ENCODE peak calls at places on chromosomes 6 and 20, in nine cellular contexts. E, F, J, C, V, T, U, Q and A are unnamed samples.

GRCh38 chr6:128070406-128070805 is 169.5 kb upstream of the THEMIS start:
- DNase-seq in C (no peak), F (peak; percentile 57), V (no peak), J (no peak), E (no peak), Q (peak; percentile 26), U (no peak), T (no peak), A (no peak)

GRCh38 chr6:80959034-80959433 is 793.4 kb downstream of the TENT5A start:
- DNase-seq in V (no peak), T (no peak), J (no peak), C (no peak), E (no peak), Q (no peak), F (no peak), U (no peak), A (no peak)

GRCh38 chr6:89792881-89793280 is 26.7 kb downstream of the MDN1 start:
- DNase-seq in F (peak; percentile 34), U (no peak), C (peak; percentile 69), V (peak; percentile 40), E (no peak), T (peak; percentile 53), Q (no peak), J (peak; percentile 13), A (no peak)

GRCh38 chr6:107977283-107977682 is 19.3 kb upstream of the SEC63 start:
- DNase-seq in T (peak; percentile 42), J (no peak), Q (no peak), F (peak; percentile 56), C (peak; percentile 28), U (no peak), E (no peak), V (no peak), A (no peak)

GRCh38 chr20:60372282-60372681 is 414.1 kb downstream of the CDH26 start:
- DNase-seq in J (no peak), F (no peak), V (no peak), Q (no peak), C (no peak), E (no peak), U (no peak), T (no peak), A (no peak)

GRCh38 chr20:47502271-47502730 is 614 bp downstream of the NCOA3 start:
- DNase-seq in E (peak; percentile 25), V (no peak), F (peak; percentile 14), T (no peak), C (no peak), J (no peak), Q (no peak), U (no peak), A (peak; percentile 30)

GRCh38 chr6:166598441-166599138 is 12.1 kb upstream of the RAMACL start:
- DNase-seq in F (peak; percentile 89), Q (peak; percentile 92), E (no peak), U (no peak), C (no peak), T (no peak), J (no peak), V (peak; percentile 46), A (peak; percentile 90)

GRCh38 chr6:1619666-1620503 is 10.2 kb downstream of the FOXC1 start:
- DNase-seq in E (no peak), U (no peak), J (no peak), T (no peak), Q (no peak), V (no peak), C (no peak), F (no peak), A (no peak)

GRCh38 chr6:153705429-153705828 is 333.6 kb upstream of the OPRM1 start:
- DNase-seq in E (no peak), F (no peak), T (no peak), V (no peak), Q (no peak), J (no peak), C (no peak), U (no peak), A (no peak)

GRCh38 chr6:28587746-28588075 is 62.0 kb downstream of the GPX5 start:
- DNase-seq in U (no peak), E (no peak), T (no peak), Q (no peak), F (no peak), J (no peak), C (no peak), V (no peak), A (no peak)

GRCh38 chr20:16749573-16749972 is 1.4 kb downstream of the OTOR start:
- DNase-seq in C (no peak), E (no peak), V (no peak), Q (no peak), U (no peak), F (no peak), T (no peak), J (no peak), A (no peak)

GRCh38 chr6:16370943-16371342 is 132.6 kb downstream of the GMPR start:
- DNase-seq in J (no peak), T (no peak), C (no peak), V (no peak), Q (no peak), F (no peak), E (no peak), U (no peak), A (no peak)

GRCh38 chr20:31747640-31748039 is 8.6 kb downstream of the TPX2 start:
- DNase-seq in Q (no peak), C (no peak), F (no peak), V (peak; percentile 76), U (no peak), J (no peak), T (no peak), E (no peak), A (no peak)

GRCh38 chr6:25359191-25359861 is 80.2 kb downstream of the CARMIL1 start:
- DNase-seq in J (no peak), Q (peak; percentile 23), T (peak; percentile 7), U (no peak), V (peak; percentile 25), C (no peak), E (no peak), F (peak; percentile 35), A (peak; percentile 50)

GRCh38 chr6:105798057-105798456 is 288.1 kb upstream of the PRDM1 start:
- DNase-seq in Q (peak; percentile 67), V (peak; percentile 41), T (no peak), F (no peak), J (no peak), C (no peak), U (no peak), E (no peak), A (peak; percentile 29)

DNA sequence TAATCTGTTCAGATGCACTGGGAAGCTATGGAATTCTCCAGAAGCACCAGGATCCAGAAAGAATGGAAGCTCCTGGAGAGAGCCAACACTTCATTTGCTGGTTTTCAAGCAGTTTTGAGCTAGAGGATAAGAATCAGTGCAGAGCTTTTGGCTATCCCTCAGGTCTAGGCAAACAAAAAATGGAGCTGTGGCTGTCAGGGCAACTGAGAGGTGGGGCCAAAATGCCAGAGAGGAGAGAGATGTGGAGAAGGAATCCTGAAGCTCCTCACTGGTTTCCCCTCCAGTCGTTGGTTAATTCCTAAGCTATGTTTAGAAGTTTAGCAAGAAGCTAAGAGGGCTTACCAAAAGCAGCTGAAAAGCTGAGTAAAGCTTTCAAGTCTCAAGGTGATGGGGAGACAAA is 294.2 kb upstream of the JARID2 start:
- DNase-seq in C (no peak), T (no peak), Q (no peak), V (no peak), F (no peak), J (no peak), E (no peak), U (no peak), A (no peak)
- H3K4me3 ChIP-seq in C (no peak overlapping the region), T (no peak overlapping the region), Q (no peak overlapping the region), V (no peak overlapping the region), F (no peak overlapping the region), J (no peak overlapping the region), E (no peak overlapping the region), U (no peak overlapping the region), A (no peak overlapping the region)

GRCh38 chr6:131216277-131216676 is 81.0 kb downstream of the AKAP7 start:
- DNase-seq in T (no peak), C (no peak), E (no peak), Q (no peak), V (no peak), J (no peak), F (no peak), U (no peak), A (no peak)
- H3K4me3 ChIP-seq in T (no peak overlapping the region), C (no peak overlapping the region), E (no peak overlapping the region), Q (no peak overlapping the region), V (no peak overlapping the region), J (no peak overlapping the region), F (no peak overlapping the region), U (no peak overlapping the region), A (no peak overlapping the region)

GRCh38 chr6:133854633-133855598 is 34.0 kb upstream of the TCF21 start:
- DNase-seq in U (no peak), V (no peak), F (no peak), C (no peak), T (no peak), J (no peak), Q (no peak), E (no peak), A (no peak)

GRCh38 chr6:133855994-133856393 is 32.9 kb upstream of the TCF21 start:
- DNase-seq in Q (no peak), E (no peak), U (no peak), J (no peak), C (no peak), F (no peak), T (no peak), V (no peak), A (no peak)

GRCh38 chr6:133856911-133857310 is 32.0 kb upstream of the TCF21 start:
- DNase-seq in C (no peak), J (no peak), F (no peak), U (no peak), E (no peak), T (no peak), Q (no peak), V (no peak), A (no peak)

GRCh38 chr6:133855599-133855972 is 33.3 kb upstream of the TCF21 start:
- DNase-seq in E (no peak), U (no peak), J (no peak), F (peak; percentile 51), T (no peak), C (no peak), Q (no peak), V (no peak), A (no peak)

DNA sequence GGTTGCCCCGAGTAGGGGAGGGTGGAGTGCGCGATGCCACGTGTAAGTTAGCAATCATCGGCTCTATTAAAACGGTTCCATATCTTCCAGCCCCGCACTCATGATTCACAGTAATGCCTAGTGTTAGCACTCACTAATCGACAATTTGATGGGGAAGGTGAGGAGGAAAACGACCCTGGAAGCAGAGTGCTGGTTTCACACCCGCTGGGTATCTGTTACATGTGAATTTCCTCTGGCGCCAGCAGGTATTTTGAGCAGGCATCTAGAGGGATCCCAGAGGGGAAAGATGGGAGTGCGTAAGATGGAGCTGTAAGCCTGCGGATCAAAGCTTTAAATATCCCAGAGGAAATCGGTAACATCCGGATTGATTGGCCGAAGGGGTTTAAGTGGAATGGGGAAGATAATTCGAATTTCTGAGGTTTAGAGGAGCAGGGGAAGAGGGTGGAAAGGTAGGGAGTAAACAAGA is 34.7 kb upstream of the TCF21 start:
- DNase-seq in V (no peak), U (no peak), F (no peak), Q (no peak), E (no peak), C (no peak), J (no peak), T (no peak), A (no peak)
- H3K4me3 ChIP-seq in V (no peak overlapping the region), U (no peak overlapping the region), F (peak overlapping the region; percentile 34), Q (peak overlapping the region; percentile 42), E (no peak overlapping the region), C (no peak overlapping the region), J (no peak overlapping the region), T (no peak overlapping the region), A (no peak overlapping the region)

GRCh38 chr20:20366896-20367680 is 816 bp upstream of the INSM1 start:
- DNase-seq in Q (no peak), E (no peak), U (no peak), T (peak; percentile 31), J (no peak), F (no peak), C (no peak), V (no peak), A (no peak)
- H3K4me3 ChIP-seq in Q (no peak overlapping the region), E (no peak overlapping the region), U (no peak overlapping the region), T (peak overlapping the region; percentile 44), J (no peak overlapping the region), F (no peak overlapping the region), C (no peak overlapping the region), V (peak overlapping the region; percentile 36), A (no peak overlapping the region)